ENCODE peak calls at places on chromosomes 13 and 19, in eight cellular contexts. B, A, O, E, Y, K, U and F are unnamed samples.
A peak's percentile ranks its signal among the peaks of the same experiment; 100 is the strongest.

GRCh38 chr13:109345433-109345941 is 440.9 kb downstream of the IRS2 start:
- DNase-seq in B (peak; percentile 78), K (no peak), O (no peak), Y (no peak), E (no peak), U (no peak), A (no peak), F (peak; percentile 65)

GRCh38 chr13:31043891-31044657 is 111.6 kb downstream of the TEX26 start:
- DNase-seq in O (peak; percentile 73), B (peak; percentile 83), E (peak; percentile 81), Y (peak; percentile 79), U (peak; percentile 39), K (peak; percentile 93), A (peak; percentile 88), F (peak; percentile 80)

GRCh38 chr13:79393564-79394249 is 12.3 kb downstream of the RBM26 start:
- DNase-seq in B (peak; percentile 83), Y (peak; percentile 14), A (no peak), U (peak; percentile 15), E (no peak), O (no peak), K (peak; percentile 84), F (peak; percentile 45)

GRCh38 chr13:28408235-28408848 is 86.6 kb downstream of the FLT1 start:
- DNase-seq in O (peak; percentile 57), E (peak; percentile 33), U (no peak), K (peak; percentile 75), B (peak; percentile 100), Y (no peak), A (no peak), F (peak; percentile 7)

GRCh38 chr13:110993788-110994187 is 78.9 kb upstream of the ANKRD10 start:
- DNase-seq in B (no peak), A (no peak), E (no peak), O (no peak), U (no peak), K (no peak), Y (no peak), F (no peak)

GRCh38 chr19:19643158-19644053 is at the start of gene GMIP:
- DNase-seq in B (peak; percentile 45), E (peak; percentile 78), U (peak; percentile 64), A (peak; percentile 92), Y (peak; percentile 69), O (peak; percentile 84), K (peak; percentile 98), F (no peak)

GRCh38 chr13:36673838-36674326 is at the start of gene SERTM1:
- DNase-seq in Y (no peak), K (peak; percentile 72), E (peak; percentile 60), O (peak; percentile 49), U (no peak), A (peak; percentile 68), B (peak; percentile 16), F (no peak)

GRCh38 chr13:25415196-25415595 is 43.4 kb downstream of the ATP8A2 start:
- DNase-seq in E (no peak), U (no peak), O (no peak), Y (no peak), A (no peak), K (no peak), B (no peak), F (no peak)

GRCh38 chr13:78762825-78763224 is 103.9 kb upstream of the OBI1 start:
- DNase-seq in O (no peak), A (no peak), U (no peak), Y (no peak), K (no peak), E (no peak), B (peak; percentile 46), F (no peak)

GRCh38 chr13:99892866-99893504 is 78.6 kb downstream of the ZIC5 start:
- DNase-seq in U (no peak), A (no peak), Y (no peak), O (no peak), B (no peak), E (no peak), K (no peak), F (no peak)

GRCh38 chr13:109074853-109075252 is 445.4 kb downstream of the MYO16 start:
- DNase-seq in O (no peak), K (no peak), B (no peak), Y (no peak), U (no peak), A (no peak), E (no peak), F (no peak)

DNA sequence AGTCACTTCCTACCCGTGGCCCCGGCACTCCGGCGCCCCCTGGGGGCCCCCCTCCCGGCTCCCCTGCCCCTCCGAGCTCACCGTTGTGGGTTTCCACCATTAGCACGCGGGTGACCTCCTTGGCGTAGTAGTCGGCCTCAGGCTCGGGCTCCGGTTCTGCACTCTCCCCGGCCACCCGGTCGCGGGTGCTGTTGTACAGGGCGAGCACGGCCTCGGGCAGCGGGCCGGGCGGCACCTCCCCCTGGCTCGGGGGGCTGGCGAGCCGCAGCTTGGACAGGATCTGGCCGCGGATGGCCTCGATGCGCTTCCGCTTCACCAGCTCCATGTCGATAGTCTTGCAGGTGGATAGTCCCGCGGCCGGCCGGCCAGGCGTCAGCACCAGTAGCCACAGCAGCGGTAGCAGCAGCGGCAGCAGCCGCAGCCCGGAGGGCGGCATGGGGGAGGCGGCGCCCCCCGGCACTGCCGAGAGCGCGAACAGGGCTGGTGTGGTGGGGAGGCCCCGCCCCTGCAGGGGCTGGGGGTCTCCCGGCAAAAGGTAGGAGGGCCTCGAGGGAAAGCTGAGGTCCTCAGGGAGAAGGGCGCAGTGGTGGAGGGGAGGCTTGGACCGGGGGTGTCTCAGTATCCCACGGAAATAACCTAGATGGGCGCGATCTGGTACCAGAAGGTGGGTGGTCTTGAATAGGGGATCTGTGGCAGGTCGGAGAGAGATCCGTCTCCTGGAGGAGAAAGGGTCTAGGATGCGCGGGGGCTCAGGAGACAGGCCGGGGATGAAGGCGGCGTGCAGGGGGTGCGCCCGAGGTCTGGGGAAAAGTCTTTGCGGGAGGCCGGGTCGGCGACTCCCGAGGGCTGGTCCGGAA is 885 bp downstream of the TGFB1 start:
- DNase-seq in A (peak; percentile 88), B (peak; percentile 69), U (no peak), E (peak; percentile 70), K (peak; percentile 97), Y (peak; percentile 49), O (peak; percentile 74), F (peak; percentile 17)
- TF ChIP-seq CTCF in A (peak; percentile 61), B (peak; percentile 78), U (peak; percentile 6), E (peak; percentile 30), K (peak; percentile 41), Y (peak; percentile 50), O (peak; percentile 55), F (peak; percentile 77)

GRCh38 chr19:28463493-28464053 is 749.4 kb downstream of the UQCRFS1 start:
- DNase-seq in E (no peak), K (peak; percentile 51), B (no peak), A (no peak), Y (no peak), U (no peak), O (no peak), F (no peak)

GRCh38 chr19:28465317-28466086 is 747.4 kb downstream of the UQCRFS1 start:
- DNase-seq in B (no peak), U (no peak), Y (no peak), E (no peak), O (no peak), A (no peak), K (peak; percentile 54), F (no peak)

GRCh38 chr19:28468701-28469459 is 744.1 kb downstream of the UQCRFS1 start:
- DNase-seq in A (no peak), O (no peak), B (no peak), U (no peak), K (peak; percentile 85), Y (no peak), E (no peak), F (peak; percentile 31)

GRCh38 chr19:28469544-28469943 is 743.4 kb downstream of the UQCRFS1 start:
- DNase-seq in A (no peak), E (no peak), B (no peak), U (no peak), Y (no peak), K (peak; percentile 10), O (no peak), F (no peak)

GRCh38 chr19:28466107-28467045 is 746.6 kb downstream of the UQCRFS1 start:
- DNase-seq in A (peak; percentile 78), O (peak; percentile 45), U (no peak), K (peak; percentile 71), E (no peak), Y (peak; percentile 82), B (no peak), F (peak; percentile 14)
- H3K4me3 ChIP-seq in A (no peak overlapping the region), O (no peak overlapping the region), U (no peak overlapping the region), K (no peak overlapping the region), E (no peak overlapping the region), Y (no peak overlapping the region), B (no peak overlapping the region), F (no peak overlapping the region)

GRCh38 chr19:40270362-40271089 is 14.6 kb downstream of the AKT2 start:
- DNase-seq in K (no peak), Y (no peak), E (no peak), U (no peak), O (no peak), A (no peak), B (no peak), F (no peak)

GRCh38 chr19:40274585-40275544 is 10.3 kb downstream of the AKT2 start:
- DNase-seq in B (no peak), K (peak; percentile 80), Y (no peak), O (no peak), U (no peak), A (no peak), E (no peak), F (no peak)

GRCh38 chr19:40271706-40272105 is 13.4 kb downstream of the AKT2 start:
- DNase-seq in O (no peak), K (no peak), E (no peak), Y (no peak), B (no peak), A (no peak), U (no peak), F (no peak)

GRCh38 chr19:40272261-40272660 is 12.9 kb downstream of the AKT2 start:
- DNase-seq in U (no peak), E (no peak), A (no peak), K (no peak), Y (no peak), O (no peak), B (no peak), F (no peak)

GRCh38 chr19:40273469-40274360 is 11.4 kb downstream of the AKT2 start:
- DNase-seq in K (no peak), E (no peak), U (no peak), O (no peak), A (no peak), Y (no peak), B (no peak), F (no peak)
- H3K27ac ChIP-seq in K (no peak overlapping the region), E (no peak overlapping the region), U (no peak overlapping the region), O (peak overlapping the region; percentile 26), A (no peak overlapping the region), Y (no peak overlapping the region), B (no peak overlapping the region), F (no peak overlapping the region)

GRCh38 chr13:60986301-60986700 is 429.3 kb downstream of the PCDH20 start:
- DNase-seq in B (no peak), O (no peak), A (no peak), E (no peak), K (no peak), Y (no peak), U (no peak), F (no peak)

DNA sequence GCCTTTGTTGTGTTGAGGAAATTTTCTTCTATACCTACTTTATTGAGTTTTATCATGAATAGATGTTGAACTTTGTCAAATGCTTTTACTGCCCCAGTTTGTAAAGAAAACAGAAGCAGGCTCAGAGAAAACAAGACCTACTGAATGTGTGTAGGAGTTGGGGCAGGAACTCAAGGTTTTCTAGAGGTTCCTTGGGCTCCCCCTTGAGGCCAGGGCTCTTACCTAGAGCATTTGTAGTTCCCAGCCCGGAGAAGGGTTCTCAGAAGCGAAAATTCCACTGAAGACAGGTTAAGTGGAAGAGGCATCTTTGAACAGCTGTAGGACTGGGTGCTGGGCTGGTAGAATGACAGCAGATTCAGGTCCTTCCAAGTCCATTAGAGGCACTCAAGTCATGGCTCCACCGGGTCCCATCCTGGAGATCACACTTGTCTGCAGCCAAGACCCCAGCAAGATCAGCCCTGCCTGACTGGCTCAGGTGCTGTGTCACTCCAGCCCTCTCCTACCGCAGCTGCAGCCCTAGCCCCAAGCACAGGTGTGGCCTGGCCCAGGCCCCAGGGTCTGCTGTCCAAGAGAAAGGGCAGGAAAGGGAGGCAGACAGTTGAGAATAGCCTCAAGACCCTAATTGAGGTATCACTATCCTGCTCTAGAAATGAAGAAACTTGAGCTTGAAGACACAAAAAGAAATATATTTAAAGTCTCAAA is 425.5 kb downstream of the PCDH20 start:
- DNase-seq in K (no peak), B (no peak), Y (no peak), O (no peak), U (no peak), A (no peak), E (no peak), F (no peak)
- TF ChIP-seq CTCF in K (no peak), B (peak; percentile 30), Y (no peak), O (no peak), U (peak; percentile 17), A (no peak), E (no peak), F (no peak)